ENCODE peak calls at places on chromosomes 12 and 14, in four cellular contexts. One of them, this sample, is unnamed.

GRCh38 chr12:104643921-104644669 is 187.3 kb downstream of the CHST11 start:
- DNase-seq in psoas muscle: no peak
- DNase-seq in gastrocnemius medialis: no peak
- DNase-seq in cardiac muscle cell: no peak
- DNase-seq in this sample: peak; percentile 82

GRCh38 chr14:75640876-75641275 is 19.8 kb downstream of the ERG28 start:
- DNase-seq in gastrocnemius medialis: no peak
- DNase-seq in cardiac muscle cell: no peak
- DNase-seq in psoas muscle: no peak
- DNase-seq in this sample: no peak

GRCh38 chr12:126534495-126534894 is 1469.3 kb downstream of the AACS start:
- DNase-seq in cardiac muscle cell: peak; percentile 0
- DNase-seq in gastrocnemius medialis: no peak
- DNase-seq in psoas muscle: no peak
- DNase-seq in this sample: no peak

GRCh38 chr12:4784404-4785054 is 64.3 kb downstream of the GALNT8 start:
- DNase-seq in cardiac muscle cell: no peak
- DNase-seq in gastrocnemius medialis: no peak
- DNase-seq in psoas muscle: no peak
- DNase-seq in this sample: no peak

GRCh38 chr12:8108808-8109398 is 14.5 kb upstream of the CLEC4A start:
- DNase-seq in cardiac muscle cell: peak; percentile 83
- DNase-seq in psoas muscle: peak; percentile 69
- DNase-seq in gastrocnemius medialis: peak; percentile 11
- DNase-seq in this sample: peak; percentile 61

GRCh38 chr14:95431199-95432145 is 85.0 kb downstream of the SYNE3 start:
- DNase-seq in gastrocnemius medialis: no peak
- DNase-seq in cardiac muscle cell: peak; percentile 50
- DNase-seq in psoas muscle: no peak
- DNase-seq in this sample: no peak

GRCh38 chr14:32693114-32693513 is 245.6 kb upstream of the NPAS3 start:
- DNase-seq in gastrocnemius medialis: no peak
- DNase-seq in psoas muscle: no peak
- DNase-seq in cardiac muscle cell: peak; percentile 52
- DNase-seq in this sample: peak; percentile 34

GRCh38 chr12:25388216-25388615 is 137.5 kb upstream of the KRAS start:
- DNase-seq in gastrocnemius medialis: no peak
- DNase-seq in psoas muscle: no peak
- DNase-seq in cardiac muscle cell: no peak
- DNase-seq in this sample: no peak

GRCh38 chr14:81727243-81727642 is 193.6 kb upstream of the SEL1L start:
- DNase-seq in cardiac muscle cell: no peak
- DNase-seq in psoas muscle: no peak
- DNase-seq in gastrocnemius medialis: no peak
- DNase-seq in this sample: no peak

GRCh38 chr12:25924535-25925001 is 33.9 kb upstream of the RASSF8 start:
- DNase-seq in cardiac muscle cell: no peak
- DNase-seq in psoas muscle: no peak
- DNase-seq in gastrocnemius medialis: no peak
- DNase-seq in this sample: no peak

GRCh38 chr12:12404297-12404696 is 47.4 kb downstream of the BORCS5 start:
- DNase-seq in cardiac muscle cell: no peak
- DNase-seq in psoas muscle: no peak
- DNase-seq in gastrocnemius medialis: no peak
- DNase-seq in this sample: no peak

GRCh38 chr12:102918840-102919239 is 1.8 kb upstream of the PAH start:
- DNase-seq in cardiac muscle cell: no peak
- DNase-seq in gastrocnemius medialis: no peak
- DNase-seq in psoas muscle: no peak
- DNase-seq in this sample: no peak
- H3K4me3 ChIP-seq in cardiac muscle cell: no peak overlapping the region
- H3K4me3 ChIP-seq in gastrocnemius medialis: no peak overlapping the region
- H3K4me3 ChIP-seq in psoas muscle: no peak overlapping the region
- H3K4me3 ChIP-seq in this sample: no peak overlapping the region

GRCh38 chr12:123233505-123234299 is 466 bp downstream of the MTRFR start:
- DNase-seq in gastrocnemius medialis: no peak
- DNase-seq in cardiac muscle cell: peak; percentile 17
- DNase-seq in psoas muscle: no peak
- DNase-seq in this sample: no peak

GRCh38 chr12:123232807-123233504 is at the start of the genes MPHOSPH9 and MTRFR:
- DNase-seq in gastrocnemius medialis: peak; percentile 100
- DNase-seq in cardiac muscle cell: peak; percentile 100
- DNase-seq in psoas muscle: peak; percentile 99
- DNase-seq in this sample: peak; percentile 98

GRCh38 chr12:123227581-123228258 is 5.2 kb downstream of the MPHOSPH9 start:
- DNase-seq in psoas muscle: no peak
- DNase-seq in gastrocnemius medialis: no peak
- DNase-seq in cardiac muscle cell: no peak
- DNase-seq in this sample: no peak

GRCh38 chr12:123232472-123232806 is 502 bp downstream of the MPHOSPH9 start:
- DNase-seq in gastrocnemius medialis: peak; percentile 10
- DNase-seq in cardiac muscle cell: no peak
- DNase-seq in psoas muscle: no peak
- DNase-seq in this sample: no peak

GRCh38 chr12:123231931-123232330 is 1.0 kb downstream of the MPHOSPH9 start:
- DNase-seq in cardiac muscle cell: no peak
- DNase-seq in psoas muscle: no peak
- DNase-seq in gastrocnemius medialis: no peak
- DNase-seq in this sample: no peak
- H3K27ac ChIP-seq in cardiac muscle cell: no peak overlapping the region
- H3K27ac ChIP-seq in psoas muscle: no peak overlapping the region
- H3K27ac ChIP-seq in gastrocnemius medialis: peak overlapping the region; percentile 93
- H3K27ac ChIP-seq in this sample: peak overlapping the region; percentile 88

GRCh38 chr12:112216223-112216622 is 90.9 kb downstream of the TRAFD1 start:
- DNase-seq in cardiac muscle cell: no peak
- DNase-seq in gastrocnemius medialis: no peak
- DNase-seq in psoas muscle: no peak
- DNase-seq in this sample: no peak

GRCh38 chr12:112219195-112219594 is 93.8 kb downstream of the TRAFD1 start:
- DNase-seq in psoas muscle: no peak
- DNase-seq in gastrocnemius medialis: no peak
- DNase-seq in cardiac muscle cell: no peak
- DNase-seq in this sample: no peak

GRCh38 chr12:112217647-112218046 is 92.3 kb downstream of the TRAFD1 start:
- DNase-seq in gastrocnemius medialis: no peak
- DNase-seq in cardiac muscle cell: no peak
- DNase-seq in psoas muscle: no peak
- DNase-seq in this sample: no peak

GRCh38 chr12:112214064-112214463 is 88.7 kb downstream of the TRAFD1 start:
- DNase-seq in cardiac muscle cell: peak; percentile 24
- DNase-seq in psoas muscle: no peak
- DNase-seq in gastrocnemius medialis: no peak
- DNase-seq in this sample: no peak

DNA sequence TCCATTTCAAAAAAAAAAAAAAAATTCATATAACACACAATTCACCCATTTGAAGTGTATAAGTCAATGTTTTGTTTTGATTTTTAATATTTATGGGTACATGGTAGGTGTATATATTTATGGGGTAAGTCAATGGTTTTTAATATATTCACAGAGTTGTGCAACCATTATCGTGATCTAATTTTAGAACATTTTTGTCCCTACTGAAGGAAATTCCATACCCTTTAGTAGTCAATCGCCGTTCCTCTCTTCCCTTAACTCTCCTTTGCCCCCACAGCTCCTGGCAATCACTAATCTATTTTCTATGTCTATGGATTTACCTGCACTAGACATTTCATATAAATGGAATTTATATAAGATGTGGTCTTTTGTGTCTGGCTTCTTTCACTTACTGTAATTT is 92.8 kb downstream of the TRAFD1 start:
- DNase-seq in psoas muscle: no peak
- DNase-seq in gastrocnemius medialis: no peak
- DNase-seq in cardiac muscle cell: peak; percentile 29
- DNase-seq in this sample: no peak
- H3K36me3 ChIP-seq in psoas muscle: peaks cover 91% of the 10 kb centered on the region
- H3K36me3 ChIP-seq in gastrocnemius medialis: no peaks in the 10 kb centered on the region
- H3K36me3 ChIP-seq in cardiac muscle cell: peaks cover 36% of the 10 kb centered on the region
- H3K36me3 ChIP-seq in this sample: no peaks in the 10 kb centered on the region

GRCh38 chr12:124365726-124366430 is 71.0 kb downstream of the RFLNA start:
- DNase-seq in psoas muscle: no peak
- DNase-seq in cardiac muscle cell: no peak
- DNase-seq in gastrocnemius medialis: no peak
- DNase-seq in this sample: no peak

GRCh38 chr12:124361074-124361965 is 66.4 kb downstream of the RFLNA start:
- DNase-seq in gastrocnemius medialis: peak; percentile 42
- DNase-seq in cardiac muscle cell: no peak
- DNase-seq in psoas muscle: peak; percentile 37
- DNase-seq in this sample: no peak

GRCh38 chr12:124364543-124364942 is 69.7 kb downstream of the RFLNA start:
- DNase-seq in gastrocnemius medialis: no peak
- DNase-seq in cardiac muscle cell: no peak
- DNase-seq in psoas muscle: no peak
- DNase-seq in this sample: no peak

GRCh38 chr12:124361996-124362395 is 67.1 kb downstream of the RFLNA start:
- DNase-seq in gastrocnemius medialis: no peak
- DNase-seq in psoas muscle: no peak
- DNase-seq in cardiac muscle cell: no peak
- DNase-seq in this sample: no peak

GRCh38 chr12:124363376-124363965 is 68.6 kb downstream of the RFLNA start:
- DNase-seq in psoas muscle: no peak
- DNase-seq in cardiac muscle cell: no peak
- DNase-seq in gastrocnemius medialis: no peak
- DNase-seq in this sample: no peak
- H3K4me3 ChIP-seq in psoas muscle: no peak overlapping the region
- H3K4me3 ChIP-seq in cardiac muscle cell: no peak overlapping the region
- H3K4me3 ChIP-seq in gastrocnemius medialis: no peak overlapping the region
- H3K4me3 ChIP-seq in this sample: no peak overlapping the region

GRCh38 chr12:65725376-65725775 is 98.9 kb upstream of the HMGA2 start:
- DNase-seq in psoas muscle: no peak
- DNase-seq in gastrocnemius medialis: no peak
- DNase-seq in cardiac muscle cell: no peak
- DNase-seq in this sample: no peak

GRCh38 chr12:65731771-65732170 is 92.5 kb upstream of the HMGA2 start:
- DNase-seq in cardiac muscle cell: no peak
- DNase-seq in gastrocnemius medialis: no peak
- DNase-seq in psoas muscle: no peak
- DNase-seq in this sample: no peak

GRCh38 chr12:65734226-65734625 is 90.1 kb upstream of the HMGA2 start:
- DNase-seq in gastrocnemius medialis: no peak
- DNase-seq in psoas muscle: no peak
- DNase-seq in cardiac muscle cell: no peak
- DNase-seq in this sample: no peak

GRCh38 chr12:65728913-65729793 is 95.1 kb upstream of the HMGA2 start:
- DNase-seq in psoas muscle: no peak
- DNase-seq in gastrocnemius medialis: no peak
- DNase-seq in cardiac muscle cell: peak; percentile 18
- DNase-seq in this sample: no peak

GRCh38 chr12:65728348-65728912 is 95.9 kb upstream of the HMGA2 start:
- DNase-seq in psoas muscle: no peak
- DNase-seq in cardiac muscle cell: no peak
- DNase-seq in gastrocnemius medialis: no peak
- DNase-seq in this sample: no peak
- H3K27ac ChIP-seq in psoas muscle: no peak overlapping the region
- H3K27ac ChIP-seq in cardiac muscle cell: no peak overlapping the region
- H3K27ac ChIP-seq in gastrocnemius medialis: no peak overlapping the region
- H3K27ac ChIP-seq in this sample: no peak overlapping the region

DNA sequence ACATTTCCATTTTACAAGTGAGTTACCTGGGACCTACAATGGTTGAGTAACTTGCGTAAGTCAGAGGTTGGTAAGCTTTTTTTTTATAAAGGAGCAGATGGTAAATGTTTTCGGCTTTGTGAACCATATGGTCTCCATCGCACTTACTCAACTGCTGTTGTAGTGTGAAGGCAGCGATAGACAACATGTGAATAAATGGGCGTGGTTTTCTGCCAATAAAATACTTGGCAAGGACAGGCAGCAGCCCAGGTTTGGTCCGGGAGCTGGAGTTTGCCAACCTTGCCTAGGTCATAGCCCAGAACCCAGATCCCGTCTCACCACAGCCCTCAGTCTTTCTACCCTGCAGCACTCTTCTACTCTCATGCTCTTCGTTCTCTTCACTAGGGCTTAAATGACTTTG is 6.3 kb downstream of the DDX55 start:
- DNase-seq in gastrocnemius medialis: no peak
- DNase-seq in cardiac muscle cell: no peak
- DNase-seq in psoas muscle: no peak
- DNase-seq in this sample: no peak
- H3K36me3 ChIP-seq in gastrocnemius medialis: peaks cover 6% of the 10 kb centered on the region
- H3K36me3 ChIP-seq in cardiac muscle cell: peaks cover 47% of the 10 kb centered on the region
- H3K36me3 ChIP-seq in psoas muscle: peaks cover 97% of the 10 kb centered on the region
- H3K36me3 ChIP-seq in this sample: peaks cover 88% of the 10 kb centered on the region